ENCODE peak calls at places on chromosomes 12 and 14, in four cellular contexts. C, U, R and T are unnamed samples.

GRCh38 chr14:93035917-93036651 is 79.6 kb downstream of the ITPK1 start:
- DNase-seq in C (no peak), U (no peak), R (no peak), T (no peak)

GRCh38 chr14:89775161-89775560 is 179.4 kb downstream of the EFCAB11 start:
- DNase-seq in C (no peak), U (no peak), R (no peak), T (no peak)

GRCh38 chr14:34650786-34651584 is 21.0 kb upstream of the SNX6 start:
- DNase-seq in C (no peak), U (no peak), R (no peak), T (no peak)

GRCh38 chr12:25840678-25841077 is 117.8 kb upstream of the RASSF8 start:
- DNase-seq in C (no peak), U (no peak), R (no peak), T (no peak)

GRCh38 chr14:89330236-89331002 is 86.6 kb downstream of the FOXN3 start:
- DNase-seq in C (no peak), U (no peak), R (no peak), T (no peak)

GRCh38 chr12:92144631-92145480 is 790 bp downstream of the BTG1 start:
- DNase-seq in C (peak; percentile 56), U (no peak), R (peak; percentile 83), T (no peak)

GRCh38 chr12:9813821-9814798 is 13.2 kb upstream of the KLRF1 start:
- DNase-seq in C (peak; percentile 95), U (peak; percentile 31), R (no peak), T (no peak)

GRCh38 chr14:65940056-65940735 is 527.7 kb downstream of the FUT8 start:
- DNase-seq in C (no peak), U (no peak), R (peak; percentile 30), T (no peak)

GRCh38 chr14:54364555-54365415 is 32.0 kb upstream of the CDKN3 start:
- DNase-seq in C (no peak), U (no peak), R (no peak), T (no peak)

GRCh38 chr12:106455100-106455499 is 97.6 kb downstream of the POLR3B start:
- DNase-seq in C (no peak), U (no peak), R (no peak), T (no peak)